ENCODE peak calls at places on chromosomes 4 and X, in six cellular contexts. V is right lobe of liver, L is breast epithelium, A is stomach, B is dorsolateral prefrontal cortex, F is heart left ventricle. Q is an unnamed sample.
A peak's percentile ranks its signal among the peaks of the same experiment; 100 is the strongest.

GRCh38 chr4:123114915-123115756 is 192.7 kb upstream of the NUDT6 start:
- DNase-seq in V (no peak), L (no peak), A (no peak), B (no peak), F (no peak), Q (no peak)

GRCh38 chrX:76253432-76253831 is 80.6 kb downstream of the PBDC1 start:
- DNase-seq in V (no peak), L (no peak), A (peak; percentile 28), B (no peak), F (no peak), Q (no peak)

GRCh38 chr4:185811509-185812364 is at the start of gene SORBS2:
- DNase-seq in V (peak; percentile 77), L (peak; percentile 48), A (peak; percentile 74), B (no peak), F (no peak), Q (peak; percentile 59)

GRCh38 chrX:150200361-150200760 is 162.8 kb upstream of the MAMLD1 start:
- DNase-seq in V (no peak), L (no peak), A (no peak), B (no peak), F (no peak), Q (no peak)

GRCh38 chr4:131370846-131371245 is 1778.2 kb upstream of the PCDH10 start:
- DNase-seq in V (no peak), L (no peak), A (no peak), B (no peak), F (no peak), Q (no peak)

GRCh38 chrX:31449975-31450374 is 378.1 kb upstream of the FTHL17 start:
- DNase-seq in V (no peak), L (no peak), A (no peak), B (no peak), F (no peak), Q (no peak)

GRCh38 chrX:19772759-19773623 is 114.4 kb downstream of the SH3KBP1 start:
- DNase-seq in V (no peak), L (no peak), A (no peak), B (no peak), F (no peak), Q (no peak)

GRCh38 chrX:19589105-19589504 is 73.8 kb upstream of the MAP3K15 start:
- DNase-seq in V (no peak), L (no peak), A (no peak), B (no peak), F (no peak), Q (peak; percentile 53)

GRCh38 chrX:28756647-28757046 is 169.4 kb downstream of the IL1RAPL1 start:
- DNase-seq in V (no peak), L (no peak), A (no peak), B (no peak), F (no peak), Q (no peak)

GRCh38 chrX:41406211-41406610 is 40.9 kb upstream of the NYX start:
- DNase-seq in V (no peak), L (no peak), A (no peak), B (no peak), F (no peak), Q (no peak)

GRCh38 chr4:94488667-94489066 is 36.9 kb downstream of the PDLIM5 start:
- DNase-seq in V (no peak), L (no peak), A (no peak), B (no peak), F (no peak), Q (no peak)

GRCh38 chrX:18119856-18120255 is 100.8 kb downstream of the BEND2 start:
- DNase-seq in V (no peak), L (no peak), A (no peak), B (no peak), F (no peak), Q (no peak)

GRCh38 chr4:124710911-124711310 is 1.6 kb downstream of the ANKRD50 start:
- DNase-seq in V (no peak), L (no peak), A (peak; percentile 31), B (no peak), F (peak; percentile 25), Q (no peak)

GRCh38 chrX:150486011-150486410 is 82.4 kb upstream of the MTM1 start:
- DNase-seq in V (peak; percentile 71), L (peak; percentile 27), A (peak; percentile 62), B (peak; percentile 68), F (peak; percentile 39), Q (no peak)

GRCh38 chr4:136917312-136918110 is 614.8 kb downstream of the PCDH18 start:
- DNase-seq in V (no peak), L (no peak), A (no peak), B (no peak), F (no peak), Q (no peak)

GRCh38 chr4:173074501-173074946 is 94.1 kb upstream of the GALNT7 start:
- DNase-seq in V (no peak), L (no peak), A (peak; percentile 37), B (no peak), F (no peak), Q (no peak)

GRCh38 chr4:37882665-37883296 is 8.1 kb upstream of the TBC1D1 start:
- DNase-seq in V (no peak), L (no peak), A (no peak), B (no peak), F (no peak), Q (no peak)

GRCh38 chrX:39609941-39610340 is 487.8 kb downstream of the BCOR start:
- DNase-seq in V (no peak), L (no peak), A (no peak), B (no peak), F (no peak), Q (no peak)

GRCh38 chr4:99052902-99053301 is 35.7 kb downstream of the ADH5 start:
- DNase-seq in V (no peak), L (no peak), A (no peak), B (no peak), F (no peak), Q (no peak)

GRCh38 chr4:1404573-1405248 is 1.5 kb downstream of the NKX1-1 start:
- DNase-seq in V (peak; percentile 34), L (no peak), A (peak; percentile 13), B (no peak), F (no peak), Q (peak; percentile 30)

GRCh38 chr4:21915761-21916160 is 32.8 kb downstream of the KCNIP4 start:
- DNase-seq in V (no peak), L (no peak), A (no peak), B (no peak), F (no peak), Q (no peak)

GRCh38 chr4:15333692-15334633 is 93.9 kb upstream of the C1QTNF7 start:
- DNase-seq in V (no peak), L (no peak), A (no peak), B (no peak), F (no peak), Q (no peak)

GRCh38 chr4:128986019-128986418 is 107.3 kb downstream of the SCLT1 start:
- DNase-seq in V (no peak), L (no peak), A (no peak), B (no peak), F (no peak), Q (no peak)

GRCh38 chrX:141201962-141202361 is 25.0 kb upstream of the LDOC1 start:
- DNase-seq in V (no peak), L (no peak), A (no peak), B (no peak), F (no peak), Q (no peak)

GRCh38 chr4:21856754-21857153 is 91.8 kb downstream of the KCNIP4 start:
- DNase-seq in V (no peak), L (no peak), A (no peak), B (no peak), F (no peak), Q (no peak)

GRCh38 chr4:176340871-176341685 is 21.3 kb downstream of the SPCS3 start:
- DNase-seq in V (no peak), L (no peak), A (no peak), B (no peak), F (no peak), Q (no peak)

GRCh38 chr4:36351082-36351666 is 69.8 kb downstream of the DTHD1 start:
- DNase-seq in V (peak; percentile 59), L (peak; percentile 27), A (peak; percentile 69), B (peak; percentile 77), F (peak; percentile 45), Q (peak; percentile 69)

GRCh38 chr4:177413656-177414055 is 28.6 kb downstream of the AGA start:
- DNase-seq in V (no peak), L (no peak), A (no peak), B (no peak), F (no peak), Q (no peak)

GRCh38 chr4:304987-305680 is at the start of gene ZNF732:
- DNase-seq in V (no peak), L (peak; percentile 77), A (no peak), B (no peak), F (peak; percentile 39), Q (no peak)

DNA sequence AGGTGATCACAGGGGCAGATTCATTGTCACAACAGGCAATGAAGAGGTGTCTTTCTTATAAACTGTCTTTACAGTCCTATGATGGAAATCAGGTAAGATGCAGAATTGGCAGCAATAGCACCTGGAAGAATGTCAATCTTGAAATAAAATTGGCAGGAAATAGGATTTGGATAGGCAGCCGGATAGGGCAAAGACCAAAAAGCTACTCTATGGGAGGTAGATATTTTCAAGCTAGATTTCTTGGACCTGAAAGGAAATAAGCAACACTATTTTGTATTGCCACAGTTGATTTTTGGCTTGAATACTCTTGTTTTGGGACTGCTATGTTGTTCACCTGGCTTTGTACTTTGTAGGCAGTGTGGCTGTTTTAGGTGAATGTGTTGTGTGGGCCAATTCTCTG is 314.2 kb downstream of the SLC7A11 start:
- DNase-seq in V (no peak), L (no peak), A (no peak), B (no peak), F (no peak), Q (no peak)
- H3K27ac ChIP-seq in V (no peak overlapping the region), L (no peak overlapping the region), A (no peak overlapping the region), B (no peak overlapping the region), F (no peak overlapping the region), Q (no peak overlapping the region)

DNA sequence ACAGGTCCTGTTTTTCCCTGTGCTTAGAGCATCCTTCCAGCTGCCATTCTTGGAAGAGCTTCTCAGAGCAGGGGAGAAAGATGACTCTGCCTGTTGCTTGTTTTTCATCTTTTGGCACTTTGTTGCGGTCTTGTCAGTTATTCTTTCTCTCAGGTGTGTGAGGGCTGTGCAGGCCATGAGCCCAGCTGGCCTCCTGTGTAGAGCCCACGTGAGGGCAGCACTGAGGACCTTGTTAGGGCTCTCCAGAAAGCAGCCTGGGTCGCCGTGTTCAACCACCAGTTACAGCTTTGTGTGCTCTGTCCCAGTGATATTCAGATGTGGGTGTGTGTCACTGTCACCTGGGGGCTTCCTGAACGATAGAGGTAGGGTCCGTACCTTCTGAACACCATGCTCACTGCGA is 52.8 kb downstream of the NOP14 start:
- DNase-seq in V (no peak), L (no peak), A (no peak), B (no peak), F (no peak), Q (no peak)
- TF ChIP-seq CTCF in V (no peak), L (no peak), A (no peak), B (no peak), F (no peak), Q (no peak)

GRCh38 chr4:102445213-102445612 is 55.9 kb upstream of the NFKB1 start:
- DNase-seq in V (no peak), L (no peak), A (no peak), B (no peak), F (no peak), Q (no peak)
- H3K27ac ChIP-seq in V (no peak overlapping the region), L (no peak overlapping the region), A (no peak overlapping the region), B (no peak overlapping the region), F (no peak overlapping the region), Q (no peak overlapping the region)

DNA sequence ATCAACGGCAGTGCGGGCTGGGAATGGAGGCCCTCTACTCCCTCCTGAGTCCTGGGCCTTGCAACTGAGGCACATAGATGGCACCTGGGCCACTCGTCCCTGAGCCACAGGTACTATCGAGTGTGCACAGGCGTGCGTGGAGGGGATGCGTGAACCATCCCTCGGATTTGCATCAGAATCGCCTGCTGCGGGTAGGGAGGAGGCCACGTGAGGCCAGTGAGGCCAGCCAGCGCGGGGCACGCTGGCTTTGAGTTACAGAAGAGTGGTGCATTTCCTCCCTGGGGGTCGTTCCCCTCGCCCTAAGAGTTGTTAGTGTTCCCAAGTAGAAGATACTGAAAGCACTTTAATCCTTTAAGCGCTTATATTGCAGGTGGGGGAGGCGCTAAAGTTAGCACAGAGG is 10.6 kb downstream of the ZFP92 start:
- DNase-seq in V (no peak), L (no peak), A (no peak), B (no peak), F (no peak), Q (no peak)
- TF ChIP-seq CTCF in V (no peak), L (no peak), A (no peak), B (no peak), F (no peak), Q (no peak)

Q was measured in lower lobe of right lung.